ENCODE peak calls at places on chromosomes 2 and 18, in eight cellular contexts. C, G, D, F, B, K, Z and H are unnamed samples.
A peak's percentile ranks its signal among the peaks of the same experiment; 100 is the strongest.

GRCh38 chr2:130852521-130853115 is 15.9 kb downstream of the ARHGEF4 start:
- DNase-seq in C (no peak), G (no peak), D (no peak), F (no peak), B (no peak), K (no peak), Z (no peak), H (no peak)

GRCh38 chr18:14025306-14025940 is 106.8 kb downstream of the ZNF519 start:
- DNase-seq in C (no peak), G (no peak), D (no peak), F (no peak), B (no peak), K (no peak), Z (no peak), H (no peak)

GRCh38 chr2:234570476-234570875 is 73.6 kb upstream of the ARL4C start:
- DNase-seq in C (no peak), G (no peak), D (no peak), F (no peak), B (no peak), K (no peak), Z (no peak), H (no peak)

GRCh38 chr18:7657937-7658336 is 90.8 kb downstream of the PTPRM start:
- DNase-seq in C (no peak), G (no peak), D (no peak), F (no peak), B (no peak), K (no peak), Z (no peak), H (no peak)

GRCh38 chr2:122737429-122738077 is 982.1 kb downstream of the TSN start:
- DNase-seq in C (no peak), G (no peak), D (peak; percentile 12), F (no peak), B (no peak), K (no peak), Z (no peak), H (no peak)

GRCh38 chr2:186562209-186562578 is 27.7 kb upstream of the ITGAV start:
- DNase-seq in C (no peak), G (no peak), D (no peak), F (no peak), B (no peak), K (no peak), Z (no peak), H (no peak)

GRCh38 chr2:133389569-133389968 is 178.7 kb downstream of the NCKAP5 start:
- DNase-seq in C (no peak), G (no peak), D (no peak), F (no peak), B (no peak), K (no peak), Z (no peak), H (no peak)

GRCh38 chr2:88624477-88624876 is 2.8 kb downstream of the EIF2AK3 start:
- DNase-seq in C (no peak), G (no peak), D (no peak), F (no peak), B (no peak), K (no peak), Z (no peak), H (no peak)

GRCh38 chr2:78077637-78078036 is 555.5 kb upstream of the LRRTM4 start:
- DNase-seq in C (no peak), G (no peak), D (no peak), F (no peak), B (no peak), K (no peak), Z (no peak), H (no peak)

GRCh38 chr2:10425656-10426055 is 22.5 kb downstream of the ODC1 start:
- DNase-seq in C (no peak), G (no peak), D (no peak), F (no peak), B (no peak), K (no peak), Z (no peak), H (no peak)

GRCh38 chr2:118459425-118459824 is 371.2 kb downstream of the INSIG2 start:
- DNase-seq in C (no peak), G (no peak), D (no peak), F (no peak), B (no peak), K (no peak), Z (no peak), H (no peak)

GRCh38 chr2:20186078-20186854 is 38.7 kb downstream of the SDC1 start:
- DNase-seq in C (no peak), G (no peak), D (peak; percentile 68), F (no peak), B (peak; percentile 84), K (no peak), Z (no peak), H (no peak)

GRCh38 chr2:205655775-205656425 is 26.4 kb upstream of the NRP2 start:
- DNase-seq in C (no peak), G (no peak), D (no peak), F (no peak), B (no peak), K (no peak), Z (no peak), H (no peak)

GRCh38 chr2:43402002-43402401 is 175.6 kb upstream of the ZFP36L2 start:
- DNase-seq in C (no peak), G (no peak), D (no peak), F (no peak), B (no peak), K (peak; percentile 55), Z (no peak), H (no peak)

GRCh38 chr2:128308284-128308731 is 10.4 kb downstream of the HS6ST1 start:
- DNase-seq in C (peak; percentile 13), G (no peak), D (no peak), F (no peak), B (no peak), K (no peak), Z (no peak), H (no peak)

GRCh38 chr2:44562737-44563136 is 201.0 kb downstream of the CAMKMT start:
- DNase-seq in C (no peak), G (no peak), D (no peak), F (no peak), B (no peak), K (no peak), Z (no peak), H (no peak)

GRCh38 chr18:48663931-48664847 is 125.4 kb downstream of the CTIF start:
- DNase-seq in C (peak; percentile 67), G (peak; percentile 59), D (peak; percentile 48), F (peak; percentile 21), B (peak; percentile 36), K (peak; percentile 78), Z (no peak), H (no peak)

GRCh38 chr2:143482761-143483160 is 353.5 kb downstream of the ARHGAP15 start:
- DNase-seq in C (no peak), G (no peak), D (no peak), F (no peak), B (no peak), K (no peak), Z (no peak), H (no peak)

GRCh38 chr2:129233751-129234406 is 745.6 kb upstream of the RAB6C start:
- DNase-seq in C (no peak), G (peak; percentile 48), D (no peak), F (no peak), B (peak; percentile 37), K (no peak), Z (no peak), H (no peak)

GRCh38 chr2:12501469-12502147 is 215.1 kb upstream of the TRIB2 start:
- DNase-seq in C (no peak), G (no peak), D (peak; percentile 27), F (peak; percentile 52), B (no peak), K (peak; percentile 75), Z (no peak), H (no peak)

GRCh38 chr2:236335696-236336574 is 71.7 kb upstream of the ASB18 start:
- DNase-seq in C (no peak), G (no peak), D (no peak), F (no peak), B (no peak), K (no peak), Z (no peak), H (no peak)

GRCh38 chr18:57148263-57148662 is 1.4 kb downstream of the BOD1L2 start:
- DNase-seq in C (no peak), G (no peak), D (no peak), F (no peak), B (no peak), K (no peak), Z (no peak), H (no peak)

GRCh38 chr2:168816369-168816768 is 13.9 kb downstream of the NOSTRIN start:
- DNase-seq in C (no peak), G (no peak), D (peak; percentile 53), F (no peak), B (no peak), K (no peak), Z (peak; percentile 73), H (no peak)

GRCh38 chr2:172437419-172438063 is 10.2 kb downstream of the ITGA6 start:
- DNase-seq in C (no peak), G (no peak), D (no peak), F (peak; percentile 28), B (no peak), K (peak; percentile 44), Z (no peak), H (no peak)

GRCh38 chr2:201275991-201276390 is 15.7 kb downstream of the CASP8 start:
- DNase-seq in C (no peak), G (no peak), D (no peak), F (no peak), B (no peak), K (no peak), Z (no peak), H (no peak)